ENCODE peak calls at places on chromosome 17, in four cellular contexts. Y is right atrium auricular region, Z is adrenal gland, F is fibroblast of lung. E is an unnamed sample.

GRCh38 chr17:3558603-3559269 is 1.1 kb upstream of the TRPV3 start:
- DNase-seq in Y (no peak), Z (no peak), F (peak; percentile 7), E (peak; percentile 86)

GRCh38 chr17:65254166-65254565 is 117.0 kb downstream of the RGS9 start:
- DNase-seq in Y (no peak), Z (no peak), F (no peak), E (no peak)

GRCh38 chr17:66602659-66603363 is 232.1 kb upstream of the CACNG5 start:
- DNase-seq in Y (peak; percentile 57), Z (no peak), F (peak; percentile 90), E (no peak)

GRCh38 chr17:50165867-50166517 is at the start of gene SGCA:
- DNase-seq in Y (no peak), Z (no peak), F (no peak), E (no peak)

GRCh38 chr17:83196088-83196765 is 116.8 kb downstream of the METRNL start:
- DNase-seq in Y (no peak), Z (no peak), F (peak; percentile 64), E (no peak)

GRCh38 chr17:3557768-3558583 is at the start of gene TRPV3:
- DNase-seq in Y (no peak), Z (peak; percentile 53), F (peak; percentile 25), E (peak; percentile 82)

GRCh38 chr17:38898812-38899348 is 26.5 kb upstream of the LASP1NB start:
- DNase-seq in Y (no peak), Z (no peak), F (no peak), E (no peak)

GRCh38 chr17:39634384-39634871 is 2.5 kb upstream of the STARD3 start:
- DNase-seq in Y (no peak), Z (peak; percentile 69), F (no peak), E (peak; percentile 58)

GRCh38 chr17:50864747-50865059 is 1.5 kb downstream of the TOB1 start:
- DNase-seq in Y (no peak), Z (peak; percentile 32), F (no peak), E (no peak)

DNA sequence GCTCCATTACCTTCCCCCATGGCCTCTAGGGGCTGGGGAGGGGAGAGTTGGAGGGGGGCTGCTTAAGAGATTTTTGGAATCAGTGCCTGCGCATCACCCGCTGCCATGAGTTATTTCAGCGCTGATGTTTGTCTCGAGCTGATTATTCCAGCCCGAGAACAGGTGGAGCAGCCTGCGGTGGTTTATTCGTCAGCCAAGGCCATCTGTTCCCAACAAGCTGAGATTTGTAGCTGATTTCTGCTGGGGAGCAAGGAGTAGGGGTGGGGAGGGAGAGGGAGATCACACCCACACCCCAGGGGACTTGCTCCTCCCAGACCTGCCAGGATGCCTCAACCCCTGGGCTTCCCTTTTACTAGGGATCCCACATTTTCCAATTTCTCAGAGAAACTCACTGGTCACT is 23.1 kb downstream of the PIPOX start:
- DNase-seq in Y (no peak), Z (no peak), F (no peak), E (no peak)
- TF ChIP-seq CTCF in Y (no peak), Z (no peak), F (no peak), E (no peak)

DNA sequence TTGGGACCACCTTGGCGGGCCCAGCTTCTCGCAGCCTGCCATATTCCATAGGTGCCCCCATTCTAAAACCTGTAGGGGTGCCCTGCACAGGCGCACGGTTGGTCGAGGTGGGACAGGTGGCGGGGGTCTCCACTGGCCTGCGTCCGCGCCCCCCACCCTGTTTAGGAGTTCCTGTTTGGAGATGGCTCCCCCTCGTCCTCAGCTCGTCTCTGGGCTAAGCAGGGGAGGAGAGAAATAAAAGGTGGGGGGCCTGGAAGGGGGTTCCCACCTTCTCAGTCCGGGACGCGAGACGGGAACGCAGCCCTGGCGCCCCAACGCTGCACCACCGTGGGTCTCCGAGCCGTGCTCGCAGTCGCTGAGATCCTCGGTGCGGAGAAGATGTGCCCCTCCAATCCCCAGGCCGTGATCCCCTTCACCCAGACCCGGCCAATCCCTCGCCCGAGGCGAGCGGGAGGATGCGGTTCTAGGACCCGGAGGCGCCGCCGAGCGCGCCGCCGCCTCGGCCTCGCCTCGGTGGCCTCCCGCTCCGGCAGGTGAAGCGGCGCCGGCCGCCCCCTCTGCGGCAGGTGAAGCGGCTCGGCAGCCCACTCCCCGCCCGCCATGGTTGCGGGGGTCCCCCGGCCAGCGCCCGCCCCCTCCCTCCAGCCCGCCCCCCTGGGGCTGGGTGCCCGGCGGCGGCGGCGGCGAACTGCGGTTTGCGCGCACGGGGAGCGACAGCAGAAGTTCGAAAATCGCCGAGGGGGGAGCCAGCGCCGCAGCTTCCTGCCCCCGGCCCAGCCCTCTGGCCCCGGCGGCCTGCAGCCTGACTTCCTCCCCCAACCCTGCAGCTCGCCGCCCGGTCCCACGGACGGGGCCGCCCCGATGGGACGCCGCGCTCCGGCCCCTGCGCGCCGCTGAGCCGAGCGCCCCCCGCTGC is at the start of gene FMNL1:
- DNase-seq in Y (no peak), Z (peak; percentile 40), F (no peak), E (no peak)
- H3K27ac ChIP-seq in Y (peak within 1 kb of the TSS; percentile 59), Z (no peak within 1 kb of the TSS), F (no peak within 1 kb of the TSS), E (peak within 1 kb of the TSS; percentile 94)

GRCh38 chr17:37410357-37410756 is 3.7 kb downstream of the TADA2A start:
- DNase-seq in Y (no peak), Z (no peak), F (no peak), E (no peak)

GRCh38 chr17:37417852-37418251 is 11.2 kb downstream of the TADA2A start:
- DNase-seq in Y (no peak), Z (no peak), F (peak; percentile 45), E (no peak)

GRCh38 chr17:37413875-37414519 is 7.3 kb downstream of the TADA2A start:
- DNase-seq in Y (no peak), Z (no peak), F (no peak), E (no peak)
- TF ChIP-seq CTCF in Y (peak; percentile 11), Z (no peak), F (peak; percentile 40), E (peak; percentile 28)

GRCh38 chr17:82021728-82022309 is 859 bp downstream of the CENPX start:
- DNase-seq in Y (no peak), Z (no peak), F (no peak), E (no peak)
- H3K27ac ChIP-seq in Y (no peak overlapping the region), Z (no peak overlapping the region), F (peak overlapping the region; percentile 68), E (peak overlapping the region; percentile 80)

GRCh38 chr17:48995871-48996695 is 1.1 kb upstream of the IGF2BP1 start:
- DNase-seq in Y (peak; percentile 43), Z (no peak), F (no peak), E (no peak)
- TF ChIP-seq CTCF in Y (no peak), Z (no peak), F (no peak), E (no peak)

DNA sequence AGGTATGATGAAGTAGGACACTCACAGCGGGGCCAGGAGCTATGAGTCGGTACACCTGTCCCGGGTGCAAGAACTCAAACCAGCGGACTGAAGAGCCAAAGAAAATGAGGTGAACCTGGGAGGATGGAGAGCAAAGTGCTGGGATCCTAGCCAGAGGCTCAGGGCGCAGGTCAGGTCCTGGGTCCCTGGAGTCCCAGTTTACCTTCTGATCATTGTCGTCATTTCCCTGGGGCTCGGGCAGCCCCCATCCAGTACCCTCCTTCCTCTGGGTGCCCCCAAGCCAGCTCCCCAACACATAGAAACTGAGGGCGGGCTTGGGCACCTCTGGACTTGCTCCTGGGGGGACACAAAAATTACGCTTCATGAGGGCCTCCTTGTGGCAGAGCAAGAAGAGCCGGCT is 16.2 kb downstream of the CTC1 start:
- DNase-seq in Y (no peak), Z (no peak), F (no peak), E (no peak)
- H3K27ac ChIP-seq in Y (no peak overlapping the region), Z (no peak overlapping the region), F (no peak overlapping the region), E (no peak overlapping the region)

DNA sequence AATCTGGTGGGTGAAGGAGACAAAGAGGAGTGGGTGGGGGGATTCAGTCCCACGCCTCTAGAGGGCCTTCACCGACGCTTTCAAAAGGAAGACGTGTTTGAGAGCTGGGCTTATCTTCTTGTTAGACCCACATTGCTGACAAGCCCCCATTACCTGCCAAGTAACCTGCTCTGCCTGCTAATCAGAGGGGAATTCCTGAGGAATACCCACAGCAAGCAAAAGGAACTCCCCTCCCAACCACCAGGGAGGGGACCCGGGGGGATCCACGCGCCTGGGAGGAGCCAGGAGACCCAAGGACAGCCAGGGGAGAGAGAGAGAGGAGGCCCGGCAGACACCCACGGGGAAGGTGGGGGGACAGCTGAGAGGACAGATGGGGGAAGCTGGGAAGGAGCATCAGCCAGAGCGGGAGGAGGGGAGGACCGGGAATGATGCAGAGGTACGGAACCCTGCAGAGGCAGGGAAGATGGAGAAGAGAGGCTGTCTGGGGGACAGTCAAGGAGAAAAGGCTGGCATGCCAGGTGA is 986 bp downstream of the MTMR4 start:
- DNase-seq in Y (no peak), Z (peak; percentile 10), F (no peak), E (no peak)
- TF ChIP-seq CTCF in Y (no peak), Z (no peak), F (no peak), E (no peak)

DNA sequence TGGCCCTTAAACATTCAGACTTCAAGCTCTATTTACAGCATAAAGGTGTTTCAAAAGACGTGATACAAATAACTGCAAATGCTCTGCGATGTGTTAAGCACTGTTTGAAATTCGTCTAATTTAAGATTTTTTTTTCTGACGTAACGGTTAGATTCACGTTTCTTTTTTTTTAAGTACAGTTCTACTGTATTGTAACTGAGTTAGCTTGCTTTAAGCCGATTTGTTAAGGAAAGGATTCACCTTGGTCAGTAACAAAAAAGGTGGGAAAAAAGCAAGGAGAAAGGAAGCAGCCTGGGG is 681 bp upstream of the MAPT start:
- DNase-seq in Y (no peak), Z (no peak), F (no peak), E (no peak)
- H3K27ac ChIP-seq in Y (peak overlapping the region; percentile 65), Z (no peak overlapping the region), F (no peak overlapping the region), E (peak overlapping the region; percentile 39)

DNA sequence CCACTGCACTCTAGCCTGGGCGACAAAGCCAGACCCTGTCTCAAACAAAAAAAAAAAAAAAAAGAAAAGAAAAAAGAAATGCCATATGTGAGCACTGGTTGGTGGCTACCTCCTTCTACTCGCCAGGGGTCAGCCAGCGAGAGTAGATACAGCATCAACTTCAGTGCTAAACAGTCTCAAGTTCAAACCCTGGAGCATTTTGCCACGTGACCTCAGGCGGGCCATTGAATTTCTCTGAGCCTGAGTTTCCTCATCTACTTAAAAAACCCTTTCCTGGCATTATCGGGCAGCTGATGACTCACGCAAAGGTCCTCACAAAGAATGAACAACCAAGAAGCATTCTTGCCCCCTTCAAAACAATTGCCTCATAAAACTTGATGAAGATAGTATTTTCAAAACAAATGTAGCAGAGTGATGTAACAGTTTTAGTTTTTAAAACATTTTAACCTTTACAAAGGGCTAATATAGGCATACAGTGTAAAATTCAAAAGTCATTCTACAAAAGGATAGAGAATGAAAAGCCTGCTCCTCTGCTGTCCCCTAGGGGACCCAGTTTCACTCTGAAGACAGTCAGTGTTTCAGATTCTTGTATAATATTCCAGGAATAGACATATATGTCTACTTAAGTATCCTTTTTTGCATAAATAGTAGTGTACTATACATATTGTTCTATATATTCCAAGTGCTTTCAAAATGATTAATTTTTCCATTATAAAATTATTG is 28.4 kb downstream of the DNAH2 start:
- DNase-seq in Y (peak; percentile 71), Z (peak; percentile 72), F (peak; percentile 87), E (peak; percentile 79)
- TF ChIP-seq CTCF in Y (no peak), Z (no peak), F (peak; percentile 7), E (peak; percentile 21)

E was measured in RWPE1.